ENCODE peak calls at places on chromosomes 11 and 22, in eight cellular contexts. N is ELR; V is posterior cingulate gyrus; Q is Ammon's horn; A is stimulated activated CD4-positive, alpha-beta T cell treated with anti-CD3 and anti-CD28 coated beads, Interleukin-1b, Interleukin-23, amount 100 ng/mL, for 1 hour; Z is Caki2; E is activated CD8-positive, alpha-beta memory T cell treated with anti-CD3 and anti-CD28 coated beads, Interleukin-2, amount 50 U/mL, for 4 hours; W is HS-5. O is an unnamed sample.

GRCh38 chr11:12526789-12527188 is 147.4 kb upstream of the TEAD1 start:
- DNase-seq in N (peak), V (no peak), Q (no peak), A (no peak), Z (no peak), E (no peak), W (peak), O (no peak)

GRCh38 chr11:11982975-11983374 is 25.5 kb downstream of the DKK3 start:
- DNase-seq in N (peak), V (no peak), Q (no peak), A (no peak), Z (no peak), E (no peak), W (no peak), O (no peak)

GRCh38 chr11:118899296-118899688 is 15.6 kb downstream of the CXCR5 start:
- DNase-seq in N (no peak), V (no peak), Q (no peak), A (no peak), Z (no peak), E (no peak), W (no peak), O (no peak)

GRCh38 chr11:1844221-1845094 is 5.7 kb downstream of the TNNI2 start:
- DNase-seq in N (no peak), V (no peak), Q (no peak), A (no peak), Z (peak), E (no peak), W (no peak), O (no peak)

GRCh38 chr11:130612291-130612802 is 163.9 kb downstream of the ADAMTS15 start:
- DNase-seq in N (peak), V (no peak), Q (no peak), A (no peak), Z (no peak), E (no peak), W (no peak), O (no peak)

GRCh38 chr11:13329670-13330401 is 52.2 kb downstream of the BMAL1 start:
- DNase-seq in N (peak), V (no peak), Q (peak), A (no peak), Z (no peak), E (no peak), W (no peak), O (no peak)

GRCh38 chr11:118914178-118914918 is 11.4 kb downstream of the BCL9L start:
- DNase-seq in N (peak), V (peak), Q (peak), A (no peak), Z (peak), E (peak), W (no peak), O (no peak)

GRCh38 chr11:76629853-76630599 is 40.5 kb downstream of the LRRC32 start:
- DNase-seq in N (peak), V (no peak), Q (no peak), A (no peak), Z (no peak), E (no peak), W (peak), O (no peak)

GRCh38 chr11:116062526-116063171 is 558.4 kb upstream of the CADM1 start:
- DNase-seq in N (no peak), V (no peak), Q (no peak), A (no peak), Z (peak), E (no peak), W (no peak), O (no peak)

GRCh38 chr11:13009921-13010736 is 1.0 kb downstream of the RASSF10 start:
- DNase-seq in N (no peak), V (no peak), Q (no peak), A (no peak), Z (peak), E (no peak), W (no peak), O (no peak)

GRCh38 chr22:46053563-46054090 is 76.7 kb upstream of the WNT7B start:
- DNase-seq in N (peak), V (peak), Q (peak), A (no peak), Z (peak), E (peak), W (no peak), O (no peak)

GRCh38 chr11:126857860-126858808 is 142.4 kb downstream of the KIRREL3 start:
- DNase-seq in N (no peak), V (no peak), Q (no peak), A (no peak), Z (no peak), E (no peak), W (no peak), O (no peak)

GRCh38 chr11:72239849-72240460 is 4.0 kb downstream of the PHOX2A start:
- DNase-seq in N (peak), V (no peak), Q (peak), A (no peak), Z (no peak), E (no peak), W (no peak), O (no peak)

GRCh38 chr11:95556342-95557151 is 233.0 kb downstream of the FAM76B start:
- DNase-seq in N (no peak), V (no peak), Q (peak), A (no peak), Z (no peak), E (no peak), W (no peak), O (no peak)

GRCh38 chr11:120516461-120517389 is 5.2 kb downstream of the GRIK4 start:
- DNase-seq in N (no peak), V (no peak), Q (no peak), A (no peak), Z (no peak), E (no peak), W (no peak), O (no peak)

GRCh38 chr22:19679476-19680099 is 34.7 kb upstream of the SEPTIN5 start:
- DNase-seq in N (peak), V (peak), Q (no peak), A (peak), Z (no peak), E (peak), W (no peak), O (no peak)

GRCh38 chr11:129815596-129816461 is at the start of gene TMEM45B:
- DNase-seq in N (no peak), V (no peak), Q (no peak), A (no peak), Z (no peak), E (peak), W (no peak), O (no peak)

GRCh38 chr11:68260484-68260883 is 11.3 kb downstream of the C11orf24 start:
- DNase-seq in N (no peak), V (no peak), Q (no peak), A (no peak), Z (no peak), E (no peak), W (no peak), O (no peak)

GRCh38 chr11:83047515-83048225 is 24.0 kb downstream of the RAB30 start:
- DNase-seq in N (no peak), V (no peak), Q (no peak), A (no peak), Z (no peak), E (no peak), W (no peak), O (no peak)

GRCh38 chr11:43359432-43359818 is 705 bp downstream of the TTC17 start:
- DNase-seq in N (peak), V (no peak), Q (peak), A (peak), Z (peak), E (no peak), W (no peak), O (no peak)

GRCh38 chr11:119363874-119364590 is 17.5 kb downstream of the USP2 start:
- DNase-seq in N (no peak), V (peak), Q (no peak), A (peak), Z (no peak), E (peak), W (no peak), O (no peak)

GRCh38 chr22:21665047-21665851 is 563 bp upstream of the PPIL2 start:
- DNase-seq in N (no peak), V (no peak), Q (no peak), A (no peak), Z (no peak), E (no peak), W (no peak), O (no peak)

GRCh38 chr11:67071420-67072284 is 15.0 kb downstream of the RHOD start:
- DNase-seq in N (peak), V (peak), Q (peak), A (peak), Z (no peak), E (peak), W (no peak), O (no peak)

GRCh38 chr11:132228756-132229325 is 858.4 kb downstream of the NTM start:
- DNase-seq in N (peak), V (no peak), Q (no peak), A (no peak), Z (no peak), E (no peak), W (no peak), O (peak)

GRCh38 chr22:19510919-19511341 is 13.3 kb downstream of the CLDN5 start:
- DNase-seq in N (no peak), V (no peak), Q (no peak), A (no peak), Z (no peak), E (no peak), W (no peak), O (no peak)

GRCh38 chr22:44819966-44820631 is 67.7 kb downstream of the ARHGAP8 start:
- DNase-seq in N (no peak), V (no peak), Q (no peak), A (no peak), Z (no peak), E (no peak), W (no peak), O (no peak)

GRCh38 chr22:38074181-38075104 is 9.5 kb downstream of the SLC16A8 start:
- DNase-seq in N (no peak), V (no peak), Q (no peak), A (no peak), Z (no peak), E (no peak), W (no peak), O (no peak)

GRCh38 chr11:84541711-84542340 is 1085.3 kb downstream of the DLG2 start:
- DNase-seq in N (peak), V (no peak), Q (peak), A (no peak), Z (no peak), E (no peak), W (no peak), O (no peak)

GRCh38 chr11:66912963-66913362 is 45.2 kb downstream of the PC start:
- DNase-seq in N (no peak), V (peak), Q (peak), A (no peak), Z (no peak), E (no peak), W (no peak), O (no peak)

GRCh38 chr11:126062679-126063509 is at the start of gene CDON:
- DNase-seq in N (peak), V (peak), Q (peak), A (peak), Z (peak), E (peak), W (peak), O (peak)

GRCh38 chr11:3954448-3955298 is 99.2 kb downstream of the STIM1 start:
- DNase-seq in N (peak), V (no peak), Q (no peak), A (no peak), Z (no peak), E (no peak), W (peak), O (no peak)

GRCh38 chr11:28490763-28491382 is 382.7 kb downstream of the METTL15 start:
- DNase-seq in N (no peak), V (no peak), Q (no peak), A (no peak), Z (no peak), E (no peak), W (no peak), O (no peak)

GRCh38 chr22:44191036-44191454 is 10.3 kb downstream of the PARVG start:
- DNase-seq in N (peak), V (no peak), Q (no peak), A (no peak), Z (peak), E (no peak), W (no peak), O (no peak)

GRCh38 chr11:92954003-92954402 is 15.4 kb upstream of the MTNR1B start:
- DNase-seq in N (no peak), V (no peak), Q (no peak), A (no peak), Z (no peak), E (no peak), W (no peak), O (no peak)

GRCh38 chr11:2665747-2666710 is 33.8 kb downstream of the KCNQ1OT1 start:
- DNase-seq in N (no peak), V (no peak), Q (no peak), A (no peak), Z (no peak), E (no peak), W (no peak), O (no peak)

GRCh38 chr22:48279465-48279765 is 1517.0 kb downstream of the TBC1D22A start:
- DNase-seq in N (no peak), V (no peak), Q (no peak), A (no peak), Z (no peak), E (no peak), W (no peak), O (no peak)

GRCh38 chr11:66718320-66718971 is 10.6 kb downstream of the SPTBN2 start:
- DNase-seq in N (no peak), V (no peak), Q (no peak), A (no peak), Z (no peak), E (no peak), W (no peak), O (no peak)

GRCh38 chr11:59247535-59248227 is 35.0 kb upstream of the MPEG1 start:
- DNase-seq in N (peak), V (no peak), Q (peak), A (no peak), Z (no peak), E (no peak), W (peak), O (no peak)